ENCODE peak calls at places on chromosomes 3 and 15, in eight cellular contexts. One of them, this sample, is unnamed.

GRCh38 chr3:195550723-195551122 is 7.6 kb upstream of the PPP1R2 start:
- DNase-seq in CD8-positive, alpha-beta T cell: no peak
- DNase-seq in NCI-H748 treated with DMSO at 0.1 percent for 48 hours: no peak
- DNase-seq in brain pericyte: no peak
- DNase-seq in activated CD4-positive, alpha-beta T cell treated with anti-CD3 and anti-CD28 coated beads for 48 hours: no peak
- DNase-seq in GM18507: no peak
- DNase-seq in AG10803: no peak
- DNase-seq in dermis microvascular lymphatic vessel endothelial cell: no peak
- DNase-seq in this sample: peak; percentile 50

GRCh38 chr15:55401786-55402246 is 6.3 kb downstream of the CCPG1 start:
- DNase-seq in activated CD4-positive, alpha-beta T cell treated with anti-CD3 and anti-CD28 coated beads for 48 hours: no peak
- DNase-seq in NCI-H748 treated with DMSO at 0.1 percent for 48 hours: no peak
- DNase-seq in GM18507: no peak
- DNase-seq in dermis microvascular lymphatic vessel endothelial cell: no peak
- DNase-seq in AG10803: no peak
- DNase-seq in CD8-positive, alpha-beta T cell: no peak
- DNase-seq in brain pericyte: no peak
- DNase-seq in this sample: no peak

GRCh38 chr3:25429960-25430941 is 2.2 kb downstream of the RARB start:
- DNase-seq in AG10803: no peak
- DNase-seq in activated CD4-positive, alpha-beta T cell treated with anti-CD3 and anti-CD28 coated beads for 48 hours: no peak
- DNase-seq in NCI-H748 treated with DMSO at 0.1 percent for 48 hours: no peak
- DNase-seq in dermis microvascular lymphatic vessel endothelial cell: no peak
- DNase-seq in brain pericyte: no peak
- DNase-seq in CD8-positive, alpha-beta T cell: no peak
- DNase-seq in GM18507: no peak
- DNase-seq in this sample: no peak

GRCh38 chr15:95937128-95937528 is 393.4 kb upstream of the NR2F2 start:
- DNase-seq in GM18507: no peak
- DNase-seq in activated CD4-positive, alpha-beta T cell treated with anti-CD3 and anti-CD28 coated beads for 48 hours: no peak
- DNase-seq in CD8-positive, alpha-beta T cell: no peak
- DNase-seq in AG10803: peak; percentile 22
- DNase-seq in dermis microvascular lymphatic vessel endothelial cell: no peak
- DNase-seq in NCI-H748 treated with DMSO at 0.1 percent for 48 hours: no peak
- DNase-seq in brain pericyte: no peak
- DNase-seq in this sample: no peak

GRCh38 chr3:53134631-53135232 is 4.5 kb upstream of the RFT1 start:
- DNase-seq in brain pericyte: no peak
- DNase-seq in activated CD4-positive, alpha-beta T cell treated with anti-CD3 and anti-CD28 coated beads for 48 hours: peak; percentile 79
- DNase-seq in dermis microvascular lymphatic vessel endothelial cell: peak; percentile 70
- DNase-seq in GM18507: peak; percentile 71
- DNase-seq in AG10803: peak; percentile 60
- DNase-seq in NCI-H748 treated with DMSO at 0.1 percent for 48 hours: peak; percentile 13
- DNase-seq in CD8-positive, alpha-beta T cell: peak; percentile 73
- DNase-seq in this sample: peak; percentile 78

GRCh38 chr3:40925228-40925627 is 274.1 kb upstream of the CTNNB1 start:
- DNase-seq in CD8-positive, alpha-beta T cell: no peak
- DNase-seq in activated CD4-positive, alpha-beta T cell treated with anti-CD3 and anti-CD28 coated beads for 48 hours: no peak
- DNase-seq in dermis microvascular lymphatic vessel endothelial cell: no peak
- DNase-seq in NCI-H748 treated with DMSO at 0.1 percent for 48 hours: no peak
- DNase-seq in GM18507: no peak
- DNase-seq in AG10803: no peak
- DNase-seq in brain pericyte: no peak
- DNase-seq in this sample: no peak

GRCh38 chr15:26891448-26891881 is 24.6 kb downstream of the GABRA5 start:
- DNase-seq in CD8-positive, alpha-beta T cell: no peak
- DNase-seq in dermis microvascular lymphatic vessel endothelial cell: peak; percentile 68
- DNase-seq in NCI-H748 treated with DMSO at 0.1 percent for 48 hours: peak; percentile 37
- DNase-seq in activated CD4-positive, alpha-beta T cell treated with anti-CD3 and anti-CD28 coated beads for 48 hours: peak; percentile 79
- DNase-seq in AG10803: peak; percentile 67
- DNase-seq in GM18507: no peak
- DNase-seq in brain pericyte: peak; percentile 18
- DNase-seq in this sample: peak; percentile 65

GRCh38 chr15:40108061-40108854 is 421 bp downstream of the BMF start:
- DNase-seq in AG10803: peak; percentile 60
- DNase-seq in brain pericyte: no peak
- DNase-seq in activated CD4-positive, alpha-beta T cell treated with anti-CD3 and anti-CD28 coated beads for 48 hours: peak; percentile 37
- DNase-seq in dermis microvascular lymphatic vessel endothelial cell: peak; percentile 53
- DNase-seq in CD8-positive, alpha-beta T cell: no peak
- DNase-seq in GM18507: no peak
- DNase-seq in NCI-H748 treated with DMSO at 0.1 percent for 48 hours: no peak
- DNase-seq in this sample: peak; percentile 31

GRCh38 chr3:57826286-57826951 is 70.3 kb downstream of the SLMAP start:
- DNase-seq in brain pericyte: no peak
- DNase-seq in AG10803: peak; percentile 9
- DNase-seq in NCI-H748 treated with DMSO at 0.1 percent for 48 hours: no peak
- DNase-seq in CD8-positive, alpha-beta T cell: no peak
- DNase-seq in dermis microvascular lymphatic vessel endothelial cell: peak; percentile 6
- DNase-seq in activated CD4-positive, alpha-beta T cell treated with anti-CD3 and anti-CD28 coated beads for 48 hours: no peak
- DNase-seq in GM18507: no peak
- DNase-seq in this sample: no peak

GRCh38 chr3:14435175-14436011 is 33.0 kb downstream of the SLC6A6 start:
- DNase-seq in dermis microvascular lymphatic vessel endothelial cell: peak; percentile 85
- DNase-seq in AG10803: peak; percentile 42
- DNase-seq in brain pericyte: no peak
- DNase-seq in CD8-positive, alpha-beta T cell: no peak
- DNase-seq in NCI-H748 treated with DMSO at 0.1 percent for 48 hours: no peak
- DNase-seq in activated CD4-positive, alpha-beta T cell treated with anti-CD3 and anti-CD28 coated beads for 48 hours: no peak
- DNase-seq in GM18507: no peak
- DNase-seq in this sample: no peak

GRCh38 chr3:63874769-63875168 is 11.1 kb downstream of the ATXN7 start:
- DNase-seq in activated CD4-positive, alpha-beta T cell treated with anti-CD3 and anti-CD28 coated beads for 48 hours: no peak
- DNase-seq in GM18507: no peak
- DNase-seq in dermis microvascular lymphatic vessel endothelial cell: no peak
- DNase-seq in CD8-positive, alpha-beta T cell: no peak
- DNase-seq in brain pericyte: no peak
- DNase-seq in NCI-H748 treated with DMSO at 0.1 percent for 48 hours: no peak
- DNase-seq in AG10803: no peak
- DNase-seq in this sample: no peak

GRCh38 chr3:44899683-44900367 is 25.4 kb downstream of the TGM4 start:
- DNase-seq in CD8-positive, alpha-beta T cell: no peak
- DNase-seq in NCI-H748 treated with DMSO at 0.1 percent for 48 hours: no peak
- DNase-seq in brain pericyte: no peak
- DNase-seq in GM18507: no peak
- DNase-seq in dermis microvascular lymphatic vessel endothelial cell: no peak
- DNase-seq in AG10803: no peak
- DNase-seq in activated CD4-positive, alpha-beta T cell treated with anti-CD3 and anti-CD28 coated beads for 48 hours: no peak
- DNase-seq in this sample: no peak